ENCODE peak calls at places on chromosomes 16 and 17, in eight cellular contexts. P is stimulated activated CD4-positive, alpha-beta T cell treated with anti-CD3 and anti-CD28 coated beads, Interleukin-2, amount 100 ng/mL, for 24 hours; U is NCI-H526 treated with DMSO at 0.1 percent for 48 hours; E is K562; K is prostate gland; R is NT2/D1; Z is activated naive CD8-positive, alpha-beta T cell treated with anti-CD3 and anti-CD28 coated beads for 36 hours; T is amygdala. N is an unnamed sample.

GRCh38 chr16:3187798-3188674 is at the start of gene OR1F1:
- DNase-seq in Z (peak; percentile 84), U (no peak), E (peak; percentile 83), K (no peak), T (no peak), P (peak; percentile 69), R (peak; percentile 83), N (no peak)

GRCh38 chr17:46878055-46878454 is 26.7 kb downstream of the WNT9B start:
- DNase-seq in T (no peak), P (no peak), R (no peak), E (no peak), K (no peak), Z (no peak), U (no peak), N (peak; percentile 33)

GRCh38 chr16:52805559-52806168 is 247.0 kb downstream of the CHD9NB start:
- DNase-seq in K (no peak), P (no peak), U (no peak), E (no peak), T (no peak), Z (no peak), R (no peak), N (no peak)

GRCh38 chr17:2232244-2232638 is 71.3 kb downstream of the SMG6 start:
- DNase-seq in K (no peak), T (no peak), E (no peak), Z (no peak), R (no peak), U (no peak), P (no peak), N (no peak)

GRCh38 chr16:17083628-17084027 is 387.1 kb downstream of the XYLT1 start:
- DNase-seq in Z (no peak), E (no peak), R (peak; percentile 97), U (no peak), K (no peak), T (no peak), P (no peak), N (no peak)

GRCh38 chr17:8806206-8807069 is 7.3 kb upstream of the MFSD6L start:
- DNase-seq in P (no peak), T (no peak), Z (no peak), U (no peak), E (no peak), R (no peak), K (no peak), N (no peak)

GRCh38 chr16:12569061-12569460 is 234.6 kb downstream of the CPPED1 start:
- DNase-seq in R (no peak), T (no peak), U (no peak), Z (no peak), P (no peak), E (no peak), K (no peak), N (no peak)

GRCh38 chr17:15947331-15947730 is 2.4 kb downstream of the ADORA2B start:
- DNase-seq in P (no peak), R (no peak), E (no peak), T (no peak), U (no peak), Z (no peak), K (no peak), N (no peak)

GRCh38 chr17:78774956-78775571 is 7.0 kb downstream of the CYTH1 start:
- DNase-seq in R (no peak), P (peak; percentile 74), K (no peak), T (no peak), E (no peak), Z (peak; percentile 82), U (no peak), N (no peak)

GRCh38 chr16:15608398-15609285 is 34.3 kb downstream of the MARF1 start:
- DNase-seq in Z (no peak), R (no peak), E (no peak), P (no peak), U (no peak), T (no peak), K (no peak), N (no peak)

GRCh38 chr17:4490637-4491061 is 8.0 kb upstream of the SPNS2 start:
- DNase-seq in K (no peak), U (no peak), T (no peak), P (no peak), Z (no peak), E (no peak), R (no peak), N (no peak)

GRCh38 chr17:61656721-61657217 is 65.8 kb upstream of the NACA2 start:
- DNase-seq in R (no peak), Z (no peak), U (no peak), T (no peak), P (no peak), E (no peak), K (no peak), N (no peak)